ENCODE peak calls at places on chromosomes 3 and 15, in four cellular contexts. E, I, A and V are unnamed samples.
A peak's percentile ranks its signal among the peaks of the same experiment; 100 is the strongest.

GRCh38 chr15:60006203-60006782 is 2.2 kb downstream of the FOXB1 start:
- DNase-seq in A (no peak), I (no peak), E (no peak), V (peak; percentile 38)

GRCh38 chr3:197209366-197210260 is 88.8 kb downstream of the DLG1 start:
- DNase-seq in I (no peak), A (no peak), E (no peak), V (no peak)

GRCh38 chr3:31361391-31362273 is 171.1 kb upstream of the STT3B start:
- DNase-seq in E (no peak), I (no peak), A (no peak), V (no peak)

GRCh38 chr3:195007794-195008193 is 263.2 kb downstream of the XXYLT1 start:
- DNase-seq in E (peak; percentile 15), I (no peak), A (no peak), V (no peak)

GRCh38 chr3:131174752-131175151 is 148.1 kb downstream of the NEK11 start:
- DNase-seq in A (no peak), E (no peak), I (no peak), V (peak; percentile 75)

GRCh38 chr15:74784426-74784825 is 2.5 kb downstream of the CSK start:
- DNase-seq in E (no peak), A (no peak), I (no peak), V (peak; percentile 49)

GRCh38 chr3:183586477-183586876 is 31.0 kb upstream of the KLHL6 start:
- DNase-seq in A (no peak), E (no peak), I (no peak), V (peak; percentile 85)

GRCh38 chr3:44712455-44713075 is at the start of gene ZNF502:
- DNase-seq in A (no peak), I (peak; percentile 92), E (peak; percentile 93), V (peak; percentile 30)

GRCh38 chr3:117674321-117674720 is 964.7 kb downstream of the TUSC7 start:
- DNase-seq in I (no peak), E (no peak), A (no peak), V (no peak)

GRCh38 chr3:194080473-194080872 is 55.5 kb upstream of the HES1 start:
- DNase-seq in A (no peak), E (no peak), I (no peak), V (no peak)

GRCh38 chr3:71816757-71817156 is 31.8 kb upstream of the PROK2 start:
- DNase-seq in A (no peak), I (no peak), E (no peak), V (no peak)

GRCh38 chr15:81398910-81399551 is 25.0 kb upstream of the TMC3 start:
- DNase-seq in A (no peak), E (no peak), I (no peak), V (no peak)

GRCh38 chr15:56052389-56053045 is 59.1 kb upstream of the NEDD4 start:
- DNase-seq in A (no peak), E (no peak), I (no peak), V (no peak)

DNA sequence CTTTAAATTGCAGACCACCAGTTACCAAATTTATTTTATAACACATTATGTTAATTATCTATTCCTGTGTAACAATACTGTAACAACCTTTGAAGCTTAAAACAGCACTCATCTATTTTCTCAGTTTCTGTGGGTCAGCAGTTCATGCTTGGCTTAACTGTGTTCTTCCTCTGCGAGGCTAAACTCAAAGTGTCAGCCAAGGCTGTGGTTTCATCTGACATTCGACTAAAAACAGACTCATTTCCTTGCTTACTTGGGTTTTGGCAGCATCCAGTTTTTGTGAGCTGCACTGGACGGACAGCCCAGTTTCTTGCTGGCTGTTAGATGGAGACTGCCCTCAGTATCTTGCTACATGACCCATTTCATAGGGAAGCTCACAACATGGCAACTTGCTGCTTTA is 247.3 kb upstream of the KCNH8 start:
- DNase-seq in I (no peak), E (no peak), A (no peak), V (no peak)
- H3K4me3 ChIP-seq in I (no peak overlapping the region), E (no peak overlapping the region), A (no peak overlapping the region), V (no peak overlapping the region)

GRCh38 chr3:166663194-166663593 is 716.9 kb downstream of the ZBBX start:
- DNase-seq in A (no peak), E (no peak), I (no peak), V (no peak)
- H3K4me1 ChIP-seq in A (no peaks in the 10 kb centered on the region), E (no peaks in the 10 kb centered on the region), I (no peaks in the 10 kb centered on the region), V (no peaks in the 10 kb centered on the region)

GRCh38 chr15:82950295-82950694 is 2.2 kb downstream of the HOMER2 start:
- DNase-seq in I (no peak), E (no peak), A (no peak), V (no peak)

GRCh38 chr15:82946155-82946701 is 6.3 kb downstream of the HOMER2 start:
- DNase-seq in E (no peak), I (no peak), A (no peak), V (no peak)

GRCh38 chr15:82950746-82951370 is 1.7 kb downstream of the HOMER2 start:
- DNase-seq in E (no peak), A (no peak), I (no peak), V (no peak)

GRCh38 chr15:82952156-82953081 is at the start of gene HOMER2:
- DNase-seq in E (no peak), I (peak; percentile 95), A (no peak), V (no peak)

DNA sequence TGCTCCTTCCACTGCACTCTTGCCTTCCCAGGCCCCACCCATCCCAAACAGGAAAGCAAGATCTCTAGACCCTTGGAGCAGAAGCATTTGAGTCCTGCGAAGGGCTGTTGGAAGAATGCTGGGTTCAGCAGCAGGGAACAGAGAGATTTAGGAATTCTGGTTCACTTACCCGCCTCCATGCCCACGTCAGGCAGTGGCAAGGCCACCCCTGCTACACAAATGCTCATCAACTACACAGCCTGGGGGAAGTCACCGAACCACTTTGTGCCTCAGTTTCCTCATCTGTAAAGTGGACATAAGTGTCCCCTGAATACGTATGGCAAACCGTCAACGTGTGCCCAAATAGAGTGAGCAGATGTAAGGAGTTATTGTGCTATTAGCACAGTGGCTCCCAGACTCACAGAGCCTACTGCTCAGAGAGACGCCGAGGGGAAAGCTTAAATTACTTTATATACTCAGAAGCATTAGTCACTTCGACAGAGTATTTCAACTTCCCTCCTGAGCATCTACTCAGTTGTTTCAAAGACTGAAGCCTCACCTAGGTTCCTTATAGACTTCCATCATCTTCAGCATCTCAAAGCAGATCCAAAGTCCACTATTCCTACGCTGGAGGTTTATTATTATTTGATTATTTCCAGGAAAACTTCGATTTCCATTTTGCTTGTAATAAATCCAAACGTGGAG is 906 bp downstream of the HOMER2 start:
- DNase-seq in I (no peak), A (no peak), E (no peak), V (peak; percentile 5)
- H3K4me3 ChIP-seq in I (peak overlapping the region; percentile 93), A (peak overlapping the region; percentile 86), E (peak overlapping the region; percentile 59), V (no peak overlapping the region)

DNA sequence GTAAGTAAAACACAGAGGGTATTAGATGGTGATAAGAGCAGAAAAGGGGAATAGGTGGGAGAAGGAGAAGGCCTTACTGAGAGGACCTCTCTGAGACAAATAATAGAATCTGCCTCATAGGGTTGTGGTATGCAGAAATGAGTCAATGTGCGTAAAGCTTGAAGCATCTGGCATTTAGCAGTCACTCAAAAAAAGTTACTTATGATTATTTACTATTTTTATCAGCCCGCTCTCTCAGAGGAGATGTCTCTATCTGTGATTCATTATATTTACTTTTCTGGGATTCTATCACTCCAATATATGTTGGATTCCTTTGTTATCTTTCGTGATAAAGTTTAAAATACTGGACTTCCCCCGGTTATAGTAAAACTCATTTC is 4.6 kb upstream of the TM4SF1 start:
- DNase-seq in I (no peak), E (no peak), A (no peak), V (no peak)
- H3K4me1 ChIP-seq in I (peaks cover 39% of the 10 kb centered on the region), E (no peaks in the 10 kb centered on the region), A (peaks cover 31% of the 10 kb centered on the region), V (no peaks in the 10 kb centered on the region)

DNA sequence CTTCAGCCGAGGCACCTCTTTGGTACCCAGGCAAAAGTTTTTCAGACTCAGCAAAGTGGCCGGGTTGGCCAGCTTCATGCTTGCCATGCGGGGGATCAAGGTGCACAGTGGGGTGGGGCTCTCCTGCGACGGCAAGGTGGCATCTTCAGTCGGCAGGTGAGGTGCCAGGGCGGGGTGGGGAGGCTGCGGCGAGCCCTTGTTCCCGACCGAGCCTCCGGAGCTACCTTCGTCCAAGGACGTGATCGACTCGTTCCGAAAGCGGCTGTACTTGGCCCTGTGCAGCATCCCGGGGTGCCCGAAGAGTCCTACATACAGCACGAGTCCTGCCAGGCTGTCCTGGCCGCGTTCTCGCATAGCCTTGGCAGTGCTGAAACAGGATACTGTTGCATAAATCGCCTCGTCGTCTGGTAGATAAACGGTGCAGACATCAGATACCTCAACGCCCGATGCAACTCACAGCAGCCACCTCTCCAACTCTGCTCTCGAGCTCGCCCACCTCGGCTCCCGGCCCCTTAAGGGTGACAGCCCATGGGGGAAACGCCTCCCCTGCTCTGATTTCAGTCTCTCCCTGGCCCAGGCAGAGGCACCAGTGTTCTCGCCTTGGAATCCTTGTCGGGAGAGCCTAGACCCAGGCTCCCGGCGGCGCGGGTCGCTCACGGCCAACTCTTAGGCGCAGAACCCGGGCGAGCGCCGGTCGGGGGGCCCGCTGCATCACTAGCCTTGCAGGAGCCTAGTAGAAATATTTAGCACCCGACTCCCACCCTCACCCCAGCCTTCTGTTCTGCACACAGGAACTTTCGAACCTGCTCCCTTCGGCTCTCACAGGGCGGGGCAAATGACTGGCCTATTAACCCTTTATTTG is 826 bp downstream of the SHC4 start:
- DNase-seq in I (peak; percentile 65), A (no peak), E (peak; percentile 70), V (no peak)
- H3K4me3 ChIP-seq in I (peak overlapping the region; percentile 38), A (peak overlapping the region; percentile 67), E (peak overlapping the region; percentile 52), V (peak overlapping the region; percentile 55)

DNA sequence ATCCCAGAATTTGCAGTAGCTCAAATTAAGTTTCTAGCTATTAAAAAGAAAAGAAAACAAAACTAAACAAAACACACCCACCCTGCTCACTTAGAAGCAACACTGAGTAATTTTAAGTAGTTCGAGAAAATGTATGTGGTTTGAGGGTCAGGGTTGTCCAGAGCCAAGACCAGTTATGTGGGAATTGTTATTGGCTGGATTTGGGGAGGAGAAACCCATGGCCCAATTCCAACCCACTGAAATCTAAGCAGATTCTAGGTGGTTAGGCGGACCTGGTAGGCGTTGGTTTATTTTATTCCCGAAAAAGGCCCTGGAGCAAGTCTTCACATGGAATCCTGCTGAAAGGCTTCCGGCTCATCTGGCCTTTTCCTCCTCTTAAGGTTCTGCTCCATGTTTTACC is 63.8 kb downstream of the FLNB start:
- DNase-seq in A (no peak), E (no peak), I (no peak), V (no peak)
- H3K4me1 ChIP-seq in A (no peaks in the 10 kb centered on the region), E (no peaks in the 10 kb centered on the region), I (peaks cover 21% of the 10 kb centered on the region), V (peaks cover 22% of the 10 kb centered on the region)

GRCh38 chr15:78265752-78266224 is 1.4 kb downstream of the DNAJA4 start:
- DNase-seq in I (no peak), E (no peak), A (no peak), V (peak; percentile 11)
- H3K4me3 ChIP-seq in I (no peak overlapping the region), E (no peak overlapping the region), A (peak overlapping the region; percentile 86), V (peak overlapping the region; percentile 71)

GRCh38 chr3:185420762-185421161 is 57.8 kb downstream of the MAP3K13 start:
- DNase-seq in I (peak; percentile 58), E (no peak), A (no peak), V (no peak)
- H3K4me1 ChIP-seq in I (peaks cover 16% of the 10 kb centered on the region), E (no peaks in the 10 kb centered on the region), A (no peaks in the 10 kb centered on the region), V (no peaks in the 10 kb centered on the region)

GRCh38 chr3:138939563-138940241 is 7.2 kb downstream of the FOXL2 start:
- DNase-seq in E (peak; percentile 38), I (no peak), A (no peak), V (no peak)
- H3K4me3 ChIP-seq in E (no peak overlapping the region), I (no peak overlapping the region), A (no peak overlapping the region), V (no peak overlapping the region)

GRCh38 chr15:98878172-98878571 is 129.4 kb downstream of the PGPEP1L start:
- DNase-seq in I (no peak), A (no peak), E (no peak), V (no peak)
- H3K4me1 ChIP-seq in I (peaks cover 10% of the 10 kb centered on the region), A (peaks cover 10% of the 10 kb centered on the region), E (no peaks in the 10 kb centered on the region), V (no peaks in the 10 kb centered on the region)